ENCODE peak calls at places on chromosome 21, in four cellular contexts. Y is endothelial cell of umbilical vein, K is GM12878, G is GM23338. E is an unnamed sample.
A peak's percentile ranks its signal among the peaks of the same experiment; 100 is the strongest.

GRCh38 chr21:20627594-20627993 is 370.6 kb upstream of the NCAM2 start:
- DNase-seq in Y (no peak), K (no peak), G (peak; percentile 62), E (no peak)

GRCh38 chr21:42351626-42352432 is 1.0 kb upstream of the TFF2 start:
- DNase-seq in Y (no peak), K (no peak), G (no peak), E (no peak)

GRCh38 chr21:17711896-17712295 is 99.2 kb upstream of the BTG3 start:
- DNase-seq in Y (no peak), K (no peak), G (no peak), E (no peak)

GRCh38 chr21:21631961-21632360 is 633.8 kb downstream of the NCAM2 start:
- DNase-seq in Y (no peak), K (no peak), G (no peak), E (peak; percentile 30)

GRCh38 chr21:40759061-40759460 is 87.9 kb downstream of the DSCAM start:
- DNase-seq in Y (no peak), K (no peak), G (no peak), E (no peak)

GRCh38 chr21:43189936-43190335 is 21.1 kb downstream of the CRYAA start:
- DNase-seq in Y (no peak), K (no peak), G (no peak), E (no peak)

GRCh38 chr21:14531927-14532326 is 14.2 kb downstream of the SAMSN1 start:
- DNase-seq in Y (no peak), K (no peak), G (no peak), E (no peak)

GRCh38 chr21:35120631-35121180 is 71.6 kb upstream of the RUNX1 start:
- DNase-seq in Y (no peak), K (no peak), G (peak; percentile 11), E (no peak)

GRCh38 chr21:37297364-37297763 is 30.2 kb upstream of the VPS26C start:
- DNase-seq in Y (no peak), K (no peak), G (no peak), E (no peak)

GRCh38 chr21:45404726-45405270 is at the start of gene COL18A1:
- DNase-seq in Y (peak; percentile 39), K (no peak), G (peak; percentile 77), E (no peak)

GRCh38 chr21:45406801-45407628 is 2.0 kb downstream of the COL18A1 start:
- DNase-seq in Y (peak; percentile 21), K (no peak), G (peak; percentile 92), E (no peak)

GRCh38 chr21:45407629-45408247 is 2.8 kb downstream of the COL18A1 start:
- DNase-seq in Y (no peak), K (no peak), G (no peak), E (no peak)

GRCh38 chr21:45405271-45405818 is 380 bp downstream of the COL18A1 start:
- DNase-seq in Y (peak; percentile 41), K (no peak), G (no peak), E (no peak)

DNA sequence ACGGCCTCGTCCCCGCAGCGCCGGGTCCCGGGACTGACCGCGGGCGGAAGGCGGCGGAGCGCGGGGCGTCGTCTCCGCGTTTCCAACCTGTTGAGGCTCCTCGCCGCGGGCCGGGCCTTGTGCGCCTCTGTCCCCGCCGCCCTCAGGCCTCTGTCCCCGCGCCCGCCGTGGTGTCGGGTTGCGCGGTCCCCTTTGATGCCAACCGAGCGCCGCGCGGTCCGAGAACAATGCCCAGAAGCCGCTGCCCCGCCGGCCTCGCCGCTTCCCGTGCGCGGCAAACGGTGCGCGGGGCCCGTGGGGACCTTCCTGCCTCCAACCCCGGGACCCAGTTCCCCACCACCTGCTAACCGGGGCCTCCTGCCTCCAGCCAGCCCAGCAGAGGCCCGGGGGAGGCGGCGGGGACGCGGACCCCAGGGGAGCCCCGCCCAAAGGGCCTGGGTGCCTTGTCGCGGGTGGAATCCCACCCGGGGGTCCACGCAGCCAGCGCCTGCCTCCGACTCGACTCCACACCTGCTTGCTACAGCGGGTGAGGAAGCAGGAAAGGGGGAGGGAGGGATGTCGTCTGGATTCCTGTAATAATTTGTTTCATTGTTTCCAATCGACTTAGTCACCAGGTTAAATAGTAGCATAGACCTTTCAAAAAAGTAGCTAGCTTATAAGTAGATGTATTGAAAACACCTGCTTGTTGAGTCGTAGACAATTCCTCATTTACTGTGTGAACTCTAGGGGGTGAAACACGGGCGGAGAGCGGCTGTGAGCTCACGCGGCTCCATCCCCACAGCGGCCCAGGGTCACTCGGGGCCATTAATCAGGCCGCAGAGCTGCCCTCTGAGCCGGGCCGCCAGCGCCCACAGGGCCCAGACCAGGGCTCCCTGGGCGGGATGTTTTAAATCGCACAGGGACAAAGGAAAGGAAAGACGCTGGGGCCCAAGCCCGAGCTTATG is 1.1 kb downstream of the COL18A1 start:
- DNase-seq in Y (peak; percentile 85), K (no peak), G (peak; percentile 85), E (peak; percentile 55)
- TF ChIP-seq EZH2 in Y (no peak), K (no peak), G (no peak), E (no peak)

GRCh38 chr21:44982558-44983244 is 42.9 kb downstream of the SLX9 start:
- DNase-seq in Y (peak; percentile 74), K (no peak), G (no peak), E (peak; percentile 60)

GRCh38 chr21:44984428-44984791 is 44.6 kb downstream of the SLX9 start:
- DNase-seq in Y (no peak), K (no peak), G (no peak), E (no peak)

GRCh38 chr21:44984792-44985440 is 45.1 kb downstream of the SLX9 start:
- DNase-seq in Y (no peak), K (no peak), G (peak; percentile 47), E (no peak)

GRCh38 chr21:44985441-44986401 is 45.9 kb downstream of the SLX9 start:
- DNase-seq in Y (no peak), K (no peak), G (no peak), E (no peak)

GRCh38 chr21:44983421-44984206 is 43.8 kb downstream of the SLX9 start:
- DNase-seq in Y (no peak), K (no peak), G (no peak), E (no peak)
- H3K4me1 ChIP-seq in Y (peaks cover 12% of the 10 kb centered on the region), K (no peaks in the 10 kb centered on the region), G (no peaks in the 10 kb centered on the region), E (peaks cover 15% of the 10 kb centered on the region)

GRCh38 chr21:39660191-39660590 is 47.5 kb downstream of the B3GALT5 start:
- DNase-seq in Y (peak; percentile 17), K (no peak), G (no peak), E (peak; percentile 72)
- H3K4me3 ChIP-seq in Y (no peak overlapping the region), K (no peak overlapping the region), G (no peak overlapping the region), E (peak overlapping the region; percentile 47)

DNA sequence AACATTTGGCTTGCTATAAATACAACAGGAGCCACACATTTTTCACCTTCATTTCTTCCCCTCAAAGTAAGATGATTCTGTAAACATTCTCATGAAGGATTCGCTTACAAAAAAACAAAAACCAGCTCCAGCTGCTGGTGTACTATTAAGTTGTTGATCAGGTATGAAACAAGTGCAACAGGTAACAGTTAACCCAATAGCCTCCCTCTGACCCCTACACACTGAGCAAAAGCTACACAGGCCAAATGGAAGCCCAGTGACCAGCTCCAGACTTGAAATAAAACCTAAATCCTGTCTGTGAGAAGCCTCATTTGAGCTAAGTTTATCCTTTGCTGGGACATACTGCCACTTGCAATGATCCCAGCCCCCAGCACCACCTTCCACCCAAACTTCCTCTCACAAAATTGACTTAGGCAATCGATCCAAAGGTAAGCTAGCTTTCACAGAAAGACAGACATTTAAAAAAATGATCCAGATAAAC is 991 bp downstream of the TIAM1 start:
- DNase-seq in Y (no peak), K (no peak), G (no peak), E (no peak)
- TF ChIP-seq EZH2 in Y (no peak), K (no peak), G (no peak), E (no peak)

DNA sequence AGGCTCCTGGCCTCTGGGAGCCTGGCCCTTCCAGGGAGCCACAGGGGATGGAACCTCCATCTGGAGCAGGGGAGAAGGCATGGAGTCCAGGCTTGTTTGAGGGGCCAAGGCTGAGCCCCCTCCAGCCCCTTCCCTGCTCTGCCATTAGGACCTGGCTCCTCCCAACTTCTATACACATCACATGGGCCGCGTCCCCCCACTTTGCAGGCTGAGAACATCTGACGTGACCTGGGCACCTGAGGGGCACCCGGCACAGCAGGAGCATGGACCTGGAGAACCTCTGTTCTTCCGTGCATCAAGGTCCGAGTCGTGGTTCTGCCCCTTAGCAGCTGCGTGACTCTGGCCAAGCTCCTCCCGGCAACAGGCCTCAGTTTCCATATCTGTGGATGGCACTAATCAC is 3.9 kb upstream of the AIRE start:
- DNase-seq in Y (no peak), K (no peak), G (no peak), E (no peak)
- H3K4me1 ChIP-seq in Y (no peaks in the 10 kb centered on the region), K (peaks cover 6% of the 10 kb centered on the region), G (peaks cover 5% of the 10 kb centered on the region), E (no peaks in the 10 kb centered on the region)

DNA sequence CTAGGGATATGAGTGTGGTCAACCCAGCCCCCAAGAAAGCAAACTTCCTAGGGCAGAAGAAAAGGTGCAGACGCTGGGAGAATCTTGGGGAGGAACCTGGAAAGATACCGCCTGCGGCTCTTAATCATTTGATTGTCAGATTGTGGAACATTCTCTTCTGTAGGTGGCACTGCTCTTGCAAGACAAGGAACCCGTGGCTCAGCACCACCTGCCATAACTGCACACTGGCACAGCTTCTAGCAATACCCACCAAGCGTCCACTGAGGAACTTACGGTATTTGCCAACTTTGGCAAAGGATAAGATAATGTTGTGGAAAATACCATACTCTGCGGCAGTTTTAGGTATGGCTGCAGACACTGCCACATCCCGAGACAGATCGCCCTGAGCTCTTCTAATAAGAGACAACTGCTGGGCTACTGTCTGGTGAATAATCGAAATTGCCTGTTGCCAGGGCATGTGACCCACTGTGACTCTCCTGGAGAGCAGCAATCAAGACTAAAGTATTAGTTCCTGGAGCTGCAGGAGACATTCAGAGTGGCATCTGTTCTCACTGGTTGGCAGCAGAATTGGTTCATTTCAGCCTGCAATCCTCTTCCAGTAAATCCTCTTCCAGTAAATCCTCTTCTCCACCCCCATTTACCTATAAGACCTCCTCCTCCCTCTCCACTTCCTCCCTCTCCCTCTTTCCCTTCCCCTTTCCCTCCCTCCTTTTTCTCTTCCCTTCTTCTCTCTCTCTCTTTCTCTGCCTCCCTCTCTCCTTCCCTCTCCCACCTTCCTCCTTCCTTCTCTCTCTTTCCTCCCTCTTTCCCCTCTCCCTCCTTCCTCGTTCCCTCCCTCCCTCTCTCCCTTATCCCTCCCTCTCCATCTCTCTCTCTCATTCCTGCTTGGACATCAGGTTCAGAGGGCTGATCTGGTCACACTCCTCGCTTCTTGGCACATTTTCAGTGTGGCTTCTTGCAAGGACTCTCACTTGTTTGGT is 49.7 kb upstream of the B3GALT5 start:
- DNase-seq in Y (no peak), K (no peak), G (no peak), E (no peak)
- H3K4me3 ChIP-seq in Y (no peak overlapping the region), K (no peak overlapping the region), G (no peak overlapping the region), E (no peak overlapping the region)

GRCh38 chr21:33115586-33116541 is 45.9 kb downstream of the OLIG1 start:
- DNase-seq in Y (no peak), K (no peak), G (no peak), E (no peak)
- TF ChIP-seq EZH2 in Y (no peak), K (no peak), G (no peak), E (peak; percentile 27)